ENCODE peak calls at places on chromosomes 3 and 15, in six cellular contexts. O, C, G, S, P and K are unnamed samples.

GRCh38 chr3:60935709-60936108 is 315.5 kb downstream of the FHIT start:
- DNase-seq in O (no peak), C (no peak), G (no peak), S (peak; percentile 29), P (peak; percentile 61), K (peak; percentile 63)

GRCh38 chr3:99626415-99626788 is 12.0 kb upstream of the COL8A1 start:
- DNase-seq in O (no peak), C (no peak), G (no peak), S (no peak), P (no peak), K (no peak)

GRCh38 chr15:54502416-54503075 is 524.3 kb downstream of the UNC13C start:
- DNase-seq in O (no peak), C (no peak), G (no peak), S (no peak), P (no peak), K (no peak)

GRCh38 chr15:74392402-74392876 is 25.0 kb upstream of the CYP11A1 start:
- DNase-seq in O (no peak), C (no peak), G (no peak), S (peak; percentile 82), P (no peak), K (no peak)

GRCh38 chr3:14847613-14848541 is 29.1 kb downstream of the FGD5 start:
- DNase-seq in O (peak; percentile 95), C (no peak), G (no peak), S (no peak), P (no peak), K (no peak)

GRCh38 chr3:107674371-107674770 is 151.6 kb downstream of the BBX start:
- DNase-seq in O (no peak), C (peak; percentile 71), G (no peak), S (no peak), P (no peak), K (no peak)

GRCh38 chr3:47008851-47009224 is 29.4 kb downstream of the NBEAL2 start:
- DNase-seq in O (no peak), C (no peak), G (no peak), S (no peak), P (no peak), K (no peak)

GRCh38 chr15:88911766-88912118 is 1.4 kb downstream of the MFGE8 start:
- DNase-seq in O (peak; percentile 92), C (no peak), G (no peak), S (peak; percentile 2), P (no peak), K (no peak)

GRCh38 chr3:177777699-177778098 is 580.4 kb upstream of the TBL1XR1 start:
- DNase-seq in O (peak; percentile 77), C (no peak), G (no peak), S (peak; percentile 19), P (no peak), K (no peak)

GRCh38 chr3:122676759-122677158 is 3.9 kb upstream of the PARP14 start:
- DNase-seq in O (no peak), C (no peak), G (no peak), S (no peak), P (no peak), K (no peak)

GRCh38 chr3:120067090-120067489 is 27.2 kb downstream of the GSK3B start:
- DNase-seq in O (no peak), C (no peak), G (no peak), S (no peak), P (no peak), K (no peak)

GRCh38 chr3:136741063-136741462 is 11.1 kb downstream of the STAG1 start:
- DNase-seq in O (no peak), C (no peak), G (no peak), S (no peak), P (no peak), K (no peak)

GRCh38 chr15:92306662-92307061 is 87.0 kb upstream of the ST8SIA2 start:
- DNase-seq in O (peak; percentile 95), C (no peak), G (no peak), S (peak; percentile 8), P (no peak), K (no peak)

GRCh38 chr3:134302674-134303073 is 52.0 kb upstream of the RYK start:
- DNase-seq in O (no peak), C (no peak), G (no peak), S (no peak), P (no peak), K (no peak)

GRCh38 chr3:10445561-10445960 is 59.8 kb downstream of the ATP2B2 start:
- DNase-seq in O (peak; percentile 35), C (peak; percentile 53), G (no peak), S (peak; percentile 33), P (no peak), K (no peak)

GRCh38 chr3:13025090-13025489 is 48.1 kb downstream of the IQSEC1 start:
- DNase-seq in O (no peak), C (peak; percentile 88), G (no peak), S (peak; percentile 90), P (peak; percentile 43), K (peak; percentile 15)

GRCh38 chr15:58797505-58797904 is 26.4 kb downstream of the MINDY2 start:
- DNase-seq in O (no peak), C (no peak), G (no peak), S (no peak), P (no peak), K (no peak)

GRCh38 chr3:65742914-65743313 is 295.8 kb downstream of the MAGI1 start:
- DNase-seq in O (no peak), C (no peak), G (no peak), S (no peak), P (no peak), K (no peak)

GRCh38 chr15:40309344-40309862 is 1.7 kb upstream of the PLCB2 start:
- DNase-seq in O (no peak), C (peak; percentile 27), G (no peak), S (no peak), P (no peak), K (no peak)